ENCODE peak calls at places on chromosomes 5 and 9, in six cellular contexts. One of them, this sample, is unnamed.

GRCh38 chr9:70746760-70747159 is 332.3 kb upstream of the KLF9 start:
- DNase-seq in cardiac fibroblast: peak
- DNase-seq in astrocyte of the cerebellum: no peak
- DNase-seq in GM06990: no peak
- DNase-seq in cardiac muscle cell: no peak
- DNase-seq in AG09309: peak
- DNase-seq in this sample: no peak

GRCh38 chr5:72486371-72486770 is 20.8 kb downstream of the ZNF366 start:
- DNase-seq in cardiac fibroblast: peak
- DNase-seq in astrocyte of the cerebellum: no peak
- DNase-seq in GM06990: no peak
- DNase-seq in cardiac muscle cell: no peak
- DNase-seq in AG09309: peak
- DNase-seq in this sample: no peak

GRCh38 chr5:160460377-160461049 is 38.9 kb downstream of the PTTG1 start:
- DNase-seq in cardiac fibroblast: no peak
- DNase-seq in astrocyte of the cerebellum: no peak
- DNase-seq in GM06990: no peak
- DNase-seq in cardiac muscle cell: no peak
- DNase-seq in AG09309: no peak
- DNase-seq in this sample: no peak

GRCh38 chr5:88049156-88049555 is 219.5 kb downstream of the TMEM161B start:
- DNase-seq in cardiac fibroblast: no peak
- DNase-seq in astrocyte of the cerebellum: no peak
- DNase-seq in GM06990: no peak
- DNase-seq in cardiac muscle cell: no peak
- DNase-seq in AG09309: no peak
- DNase-seq in this sample: no peak

GRCh38 chr5:67038817-67039603 is 157.6 kb downstream of the CD180 start:
- DNase-seq in cardiac fibroblast: peak
- DNase-seq in astrocyte of the cerebellum: no peak
- DNase-seq in GM06990: no peak
- DNase-seq in cardiac muscle cell: peak
- DNase-seq in AG09309: no peak
- DNase-seq in this sample: no peak

GRCh38 chr9:3906437-3907213 is 380.8 kb upstream of the RFX3 start:
- DNase-seq in cardiac fibroblast: peak
- DNase-seq in astrocyte of the cerebellum: peak
- DNase-seq in GM06990: no peak
- DNase-seq in cardiac muscle cell: no peak
- DNase-seq in AG09309: peak
- DNase-seq in this sample: no peak

GRCh38 chr5:108561416-108562204 is 179.7 kb upstream of the FBXL17 start:
- DNase-seq in cardiac fibroblast: no peak
- DNase-seq in astrocyte of the cerebellum: no peak
- DNase-seq in GM06990: no peak
- DNase-seq in cardiac muscle cell: no peak
- DNase-seq in AG09309: peak
- DNase-seq in this sample: no peak

GRCh38 chr9:92897323-92897722 is 19.5 kb upstream of the ZNF484 start:
- DNase-seq in cardiac fibroblast: no peak
- DNase-seq in astrocyte of the cerebellum: no peak
- DNase-seq in GM06990: no peak
- DNase-seq in cardiac muscle cell: no peak
- DNase-seq in AG09309: no peak
- DNase-seq in this sample: no peak

GRCh38 chr5:37436146-37436934 is 57.2 kb downstream of the WDR70 start:
- DNase-seq in cardiac fibroblast: no peak
- DNase-seq in astrocyte of the cerebellum: no peak
- DNase-seq in GM06990: peak
- DNase-seq in cardiac muscle cell: no peak
- DNase-seq in AG09309: no peak
- DNase-seq in this sample: peak

GRCh38 chr5:14331377-14331776 is 188.2 kb downstream of the TRIO start:
- DNase-seq in cardiac fibroblast: no peak
- DNase-seq in astrocyte of the cerebellum: no peak
- DNase-seq in GM06990: no peak
- DNase-seq in cardiac muscle cell: no peak
- DNase-seq in AG09309: no peak
- DNase-seq in this sample: no peak

GRCh38 chr9:69157751-69158466 is 16.2 kb upstream of the TJP2 start:
- DNase-seq in cardiac fibroblast: no peak
- DNase-seq in astrocyte of the cerebellum: no peak
- DNase-seq in GM06990: no peak
- DNase-seq in cardiac muscle cell: no peak
- DNase-seq in AG09309: no peak
- DNase-seq in this sample: no peak

GRCh38 chr9:69036319-69036718 is 767 bp downstream of the FXN start:
- DNase-seq in cardiac fibroblast: peak
- DNase-seq in astrocyte of the cerebellum: no peak
- DNase-seq in GM06990: no peak
- DNase-seq in cardiac muscle cell: no peak
- DNase-seq in AG09309: no peak
- DNase-seq in this sample: peak

GRCh38 chr5:143495124-143495523 is 91.6 kb upstream of the NR3C1 start:
- DNase-seq in cardiac fibroblast: peak
- DNase-seq in astrocyte of the cerebellum: no peak
- DNase-seq in GM06990: no peak
- DNase-seq in cardiac muscle cell: no peak
- DNase-seq in AG09309: no peak
- DNase-seq in this sample: no peak

GRCh38 chr5:109354761-109355160 is 55.0 kb downstream of the PJA2 start:
- DNase-seq in cardiac fibroblast: no peak
- DNase-seq in astrocyte of the cerebellum: no peak
- DNase-seq in GM06990: no peak
- DNase-seq in cardiac muscle cell: peak
- DNase-seq in AG09309: no peak
- DNase-seq in this sample: no peak

GRCh38 chr9:77512876-77513275 is 135.2 kb downstream of the GNA14 start:
- DNase-seq in cardiac fibroblast: peak
- DNase-seq in astrocyte of the cerebellum: no peak
- DNase-seq in GM06990: no peak
- DNase-seq in cardiac muscle cell: no peak
- DNase-seq in AG09309: no peak
- DNase-seq in this sample: no peak

GRCh38 chr9:123421211-123421585 is 65.2 kb downstream of the CRB2 start:
- DNase-seq in cardiac fibroblast: no peak
- DNase-seq in astrocyte of the cerebellum: no peak
- DNase-seq in GM06990: no peak
- DNase-seq in cardiac muscle cell: no peak
- DNase-seq in AG09309: no peak
- DNase-seq in this sample: no peak

GRCh38 chr9:89999534-90000370 is 394.9 kb downstream of the GADD45G start:
- DNase-seq in cardiac fibroblast: peak
- DNase-seq in astrocyte of the cerebellum: peak
- DNase-seq in GM06990: peak
- DNase-seq in cardiac muscle cell: peak
- DNase-seq in AG09309: no peak
- DNase-seq in this sample: peak

GRCh38 chr9:132238026-132238972 is 76.4 kb downstream of the NTNG2 start:
- DNase-seq in cardiac fibroblast: no peak
- DNase-seq in astrocyte of the cerebellum: no peak
- DNase-seq in GM06990: no peak
- DNase-seq in cardiac muscle cell: no peak
- DNase-seq in AG09309: no peak
- DNase-seq in this sample: no peak

GRCh38 chr9:137385061-137385655 is 37.8 kb downstream of the EXD3 start:
- DNase-seq in cardiac fibroblast: no peak
- DNase-seq in astrocyte of the cerebellum: no peak
- DNase-seq in GM06990: no peak
- DNase-seq in cardiac muscle cell: no peak
- DNase-seq in AG09309: no peak
- DNase-seq in this sample: no peak

GRCh38 chr9:76738402-76738801 is 25.8 kb upstream of the PCA3 start:
- DNase-seq in cardiac fibroblast: no peak
- DNase-seq in astrocyte of the cerebellum: no peak
- DNase-seq in GM06990: no peak
- DNase-seq in cardiac muscle cell: no peak
- DNase-seq in AG09309: no peak
- DNase-seq in this sample: no peak

GRCh38 chr9:134358026-134358967 is 32.0 kb downstream of the RXRA start:
- DNase-seq in cardiac fibroblast: peak
- DNase-seq in astrocyte of the cerebellum: no peak
- DNase-seq in GM06990: no peak
- DNase-seq in cardiac muscle cell: no peak
- DNase-seq in AG09309: no peak
- DNase-seq in this sample: no peak

DNA sequence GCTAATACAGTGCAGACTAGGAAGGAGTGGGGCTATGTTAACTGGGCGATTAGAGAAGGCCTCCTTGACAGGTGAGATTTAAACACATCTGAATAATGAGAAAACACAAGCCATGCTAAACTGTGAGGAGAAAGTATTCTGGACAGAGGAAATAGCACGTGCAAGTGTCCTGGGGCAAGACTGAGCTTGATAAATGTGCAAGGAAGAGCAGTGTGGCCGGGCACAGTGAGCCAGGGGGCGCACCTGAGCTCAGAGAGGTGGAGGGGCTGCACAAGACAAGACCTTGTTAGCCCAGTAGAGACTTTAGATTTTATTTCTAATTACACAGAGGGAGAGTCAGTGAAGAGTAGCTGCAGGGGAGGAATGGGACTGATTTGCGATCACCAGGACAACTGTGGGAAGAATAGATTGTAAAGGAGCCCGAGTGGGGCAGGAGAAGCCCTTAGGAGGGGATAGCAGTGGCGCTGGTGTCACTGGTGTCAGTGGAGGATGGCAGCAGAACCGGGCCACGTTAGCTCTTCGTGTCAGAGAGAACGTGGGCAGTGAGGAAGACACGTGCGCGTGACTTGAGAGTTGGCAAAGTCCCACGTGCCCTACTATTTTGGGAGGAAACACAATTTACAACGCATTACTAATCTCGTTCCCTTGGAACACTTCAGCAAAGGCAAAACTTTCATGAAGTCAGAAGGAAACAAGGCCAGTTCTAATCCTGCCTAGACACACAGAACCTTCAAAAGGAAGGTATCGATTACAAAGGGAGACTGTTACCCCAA is 17.9 kb upstream of the C5orf47 start:
- DNase-seq in cardiac fibroblast: no peak
- DNase-seq in astrocyte of the cerebellum: no peak
- DNase-seq in GM06990: no peak
- DNase-seq in cardiac muscle cell: no peak
- DNase-seq in AG09309: no peak
- DNase-seq in this sample: no peak
- TF ChIP-seq CTCF in cardiac fibroblast: no peak
- TF ChIP-seq CTCF in astrocyte of the cerebellum: no peak
- TF ChIP-seq CTCF in GM06990: peak
- TF ChIP-seq CTCF in cardiac muscle cell: no peak
- TF ChIP-seq CTCF in AG09309: no peak
- TF ChIP-seq CTCF in this sample: peak

DNA sequence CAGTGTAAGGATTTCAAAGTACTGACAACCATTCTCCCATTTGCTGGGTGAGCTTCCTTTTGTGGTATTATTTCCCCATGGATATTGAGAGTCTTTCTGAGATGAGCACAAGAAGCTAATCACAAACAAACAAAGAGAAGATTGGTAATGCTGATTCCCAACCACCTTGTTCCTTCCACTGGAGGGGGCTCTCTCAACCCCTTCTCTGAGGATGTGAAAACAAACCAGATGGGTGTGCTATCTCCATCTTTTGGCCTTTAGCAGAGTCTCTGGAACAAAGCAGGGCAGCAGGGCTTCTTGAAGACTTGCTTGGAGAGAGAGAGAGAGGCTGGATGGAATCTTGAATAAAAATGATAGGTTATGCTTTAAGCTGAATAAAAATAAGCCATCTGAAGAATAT is 576.7 kb upstream of the ZNF462 start:
- DNase-seq in cardiac fibroblast: no peak
- DNase-seq in astrocyte of the cerebellum: no peak
- DNase-seq in GM06990: no peak
- DNase-seq in cardiac muscle cell: peak
- DNase-seq in AG09309: no peak
- DNase-seq in this sample: no peak
- TF ChIP-seq CTCF in cardiac fibroblast: no peak
- TF ChIP-seq CTCF in astrocyte of the cerebellum: peak
- TF ChIP-seq CTCF in GM06990: peak
- TF ChIP-seq CTCF in cardiac muscle cell: peak
- TF ChIP-seq CTCF in AG09309: no peak
- TF ChIP-seq CTCF in this sample: no peak

DNA sequence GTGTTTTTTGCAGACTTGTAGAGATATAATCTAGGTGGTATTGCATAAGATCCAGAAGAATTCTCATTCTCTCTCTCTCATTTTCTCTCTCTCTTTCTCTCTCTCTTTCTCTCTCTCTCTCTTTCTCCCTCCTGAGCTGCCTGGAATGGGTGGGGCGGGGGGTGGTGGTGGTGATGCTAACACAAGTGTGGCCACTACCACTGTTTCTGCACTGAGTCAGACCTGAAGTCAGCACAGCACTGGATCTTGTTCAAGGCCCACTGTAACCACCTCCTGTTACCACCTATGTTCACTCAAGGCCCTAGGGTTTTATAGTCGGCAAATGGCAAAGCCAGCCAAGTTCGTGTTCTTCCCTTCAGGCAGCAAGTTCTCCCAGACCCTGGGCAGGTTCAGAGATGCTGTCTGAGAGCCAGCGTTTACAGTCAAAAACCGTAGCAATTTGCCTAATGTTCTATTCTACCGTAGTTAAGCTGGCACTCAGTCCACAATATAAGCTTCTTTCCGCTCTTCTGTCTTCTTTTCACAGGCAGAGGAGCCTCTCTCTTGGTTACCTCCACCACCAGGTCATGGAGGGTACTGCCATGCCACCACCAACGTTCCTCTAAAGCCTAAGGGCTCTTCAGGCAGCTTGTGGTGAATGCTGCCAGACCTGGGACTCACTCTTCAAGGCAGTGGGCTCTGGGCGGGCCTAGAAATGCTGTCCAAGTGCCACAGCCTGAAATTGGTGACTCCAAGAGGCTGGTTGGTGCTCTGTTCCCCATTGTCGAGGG is 235.7 kb upstream of the PRR16 start:
- DNase-seq in cardiac fibroblast: no peak
- DNase-seq in astrocyte of the cerebellum: no peak
- DNase-seq in GM06990: no peak
- DNase-seq in cardiac muscle cell: no peak
- DNase-seq in AG09309: no peak
- DNase-seq in this sample: no peak
- TF ChIP-seq CTCF in cardiac fibroblast: peak
- TF ChIP-seq CTCF in astrocyte of the cerebellum: no peak
- TF ChIP-seq CTCF in GM06990: peak
- TF ChIP-seq CTCF in cardiac muscle cell: no peak
- TF ChIP-seq CTCF in AG09309: no peak
- TF ChIP-seq CTCF in this sample: peak

DNA sequence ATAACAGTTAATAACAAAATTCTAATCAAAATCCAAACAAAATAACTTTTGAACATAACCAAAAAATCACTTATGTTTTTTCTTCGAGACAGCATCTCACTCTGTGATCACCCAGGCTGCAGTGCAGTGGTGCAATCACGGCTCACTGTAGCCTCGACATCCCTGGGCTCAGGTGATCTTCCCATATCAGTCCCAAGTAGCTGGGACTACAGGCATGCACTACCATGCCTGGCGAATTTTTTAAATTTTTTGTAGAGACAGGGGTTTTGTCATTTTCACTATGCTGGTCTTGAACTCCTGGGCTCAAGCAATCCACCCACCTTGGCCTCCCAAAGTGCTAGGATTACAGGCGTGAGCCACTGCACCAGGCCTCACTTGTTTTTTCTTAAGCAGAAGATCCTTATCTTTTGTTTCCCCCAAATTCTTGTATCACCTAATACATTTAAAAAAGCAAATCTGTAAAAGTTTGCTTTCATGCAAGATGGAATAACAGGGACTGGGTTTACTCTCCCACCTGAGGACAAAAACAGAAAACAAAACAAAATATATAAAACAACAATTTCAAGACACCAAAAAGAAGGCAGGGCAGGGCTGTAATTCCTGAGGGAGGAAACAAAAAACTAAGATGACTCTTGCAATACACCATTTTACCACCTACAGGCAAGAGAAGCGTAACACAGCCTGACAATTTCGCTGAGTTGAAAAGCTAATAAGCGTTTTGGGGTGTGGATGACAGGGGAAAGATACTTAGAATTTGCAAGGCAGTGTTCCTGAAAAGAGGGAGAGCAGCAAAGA is 71.4 kb downstream of the RAPGEF6 start:
- DNase-seq in cardiac fibroblast: no peak
- DNase-seq in astrocyte of the cerebellum: no peak
- DNase-seq in GM06990: no peak
- DNase-seq in cardiac muscle cell: peak
- DNase-seq in AG09309: no peak
- DNase-seq in this sample: no peak
- TF ChIP-seq CTCF in cardiac fibroblast: no peak
- TF ChIP-seq CTCF in astrocyte of the cerebellum: no peak
- TF ChIP-seq CTCF in GM06990: no peak
- TF ChIP-seq CTCF in cardiac muscle cell: no peak
- TF ChIP-seq CTCF in AG09309: no peak
- TF ChIP-seq CTCF in this sample: no peak